ENCODE peak calls at places on chromosomes 11 and 22, in five cellular contexts. N, R, P, L and B are unnamed samples.

GRCh38 chr11:84398017-84398626 is 1112.0 kb upstream of the CCDC90B start:
- DNase-seq in N (no peak), R (no peak), P (no peak), L (no peak), B (no peak)

GRCh38 chr11:119722281-119722794 is 6.7 kb downstream of the NECTIN1 start:
- DNase-seq in N (peak; percentile 96), R (no peak), P (no peak), L (no peak), B (no peak)

GRCh38 chr11:15663778-15664218 is 549.1 kb downstream of the INSC start:
- DNase-seq in N (no peak), R (no peak), P (no peak), L (peak; percentile 79), B (no peak)

GRCh38 chr22:49768961-49769690 is 58.5 kb downstream of the BRD1 start:
- DNase-seq in N (peak; percentile 72), R (no peak), P (peak; percentile 52), L (peak; percentile 93), B (peak; percentile 68)

GRCh38 chr11:43285826-43286225 is 26.0 kb upstream of the API5 start:
- DNase-seq in N (no peak), R (no peak), P (no peak), L (no peak), B (no peak)

GRCh38 chr11:94568200-94568599 is 1.0 kb downstream of the PIWIL4 start:
- DNase-seq in N (no peak), R (no peak), P (no peak), L (no peak), B (no peak)

GRCh38 chr11:70466596-70466995 is 68.3 kb downstream of the CTTN start:
- DNase-seq in N (no peak), R (no peak), P (no peak), L (peak; percentile 45), B (peak; percentile 53)

GRCh38 chr22:37023743-37024338 is 4.3 kb downstream of the MPST start:
- DNase-seq in N (no peak), R (no peak), P (no peak), L (peak; percentile 54), B (no peak)

GRCh38 chr22:19992921-19993355 is 23.7 kb downstream of the ARVCF start:
- DNase-seq in N (peak; percentile 43), R (no peak), P (no peak), L (peak; percentile 54), B (peak; percentile 61)

GRCh38 chr22:37304595-37305343 is 22.5 kb downstream of the CYTH4 start:
- DNase-seq in N (no peak), R (no peak), P (no peak), L (no peak), B (no peak)

GRCh38 chr11:125303186-125303585 is 138.6 kb downstream of the PKNOX2 start:
- DNase-seq in N (no peak), R (no peak), P (no peak), L (no peak), B (no peak)

GRCh38 chr22:31970490-31971444 is 26.4 kb downstream of the YWHAH start:
- DNase-seq in N (peak; percentile 93), R (peak; percentile 85), P (peak; percentile 90), L (peak; percentile 94), B (peak; percentile 96)

GRCh38 chr11:8008212-8008611 is 21.1 kb downstream of the EIF3F start:
- DNase-seq in N (no peak), R (no peak), P (no peak), L (no peak), B (no peak)

GRCh38 chr22:40463017-40463631 is 92.7 kb downstream of the SGSM3 start:
- DNase-seq in N (no peak), R (peak; percentile 57), P (no peak), L (no peak), B (no peak)

GRCh38 chr22:36344106-36344827 is 43.5 kb downstream of the MYH9 start:
- DNase-seq in N (no peak), R (no peak), P (no peak), L (no peak), B (no peak)

GRCh38 chr22:22692707-22693530 is 48.5 kb downstream of the GGTLC2 start:
- DNase-seq in N (peak; percentile 93), R (peak; percentile 43), P (no peak), L (peak; percentile 87), B (no peak)

GRCh38 chr11:40722179-40722795 is 737.2 kb downstream of the LRRC4C start:
- DNase-seq in N (no peak), R (no peak), P (no peak), L (no peak), B (no peak)

GRCh38 chr22:32237021-32237420 is 18.1 kb downstream of the SLC5A4 start:
- DNase-seq in N (no peak), R (no peak), P (no peak), L (no peak), B (no peak)

GRCh38 chr11:105177658-105178057 is 38.1 kb upstream of the CARD18 start:
- DNase-seq in N (no peak), R (no peak), P (no peak), L (no peak), B (no peak)

GRCh38 chr22:29062286-29062949 is 787 bp upstream of the C22orf31 start:
- DNase-seq in N (no peak), R (no peak), P (no peak), L (no peak), B (no peak)

GRCh38 chr11:108838804-108839128 is 173.9 kb downstream of the DDX10 start:
- DNase-seq in N (no peak), R (no peak), P (no peak), L (no peak), B (no peak)

GRCh38 chr11:110565690-110566336 is 136.1 kb downstream of the FDX1 start:
- DNase-seq in N (no peak), R (no peak), P (peak; percentile 53), L (no peak), B (no peak)

GRCh38 chr22:24434472-24435322 is 7.3 kb downstream of the ADORA2A start:
- DNase-seq in N (no peak), R (peak; percentile 82), P (no peak), L (peak; percentile 87), B (no peak)

GRCh38 chr11:208177-208916 is 839 bp downstream of the RIC8A start:
- DNase-seq in N (peak; percentile 91), R (peak; percentile 86), P (peak; percentile 91), L (peak; percentile 94), B (peak; percentile 91)

GRCh38 chr11:11746454-11746853 is 95.3 kb upstream of the USP47 start:
- DNase-seq in N (no peak), R (no peak), P (no peak), L (no peak), B (no peak)

GRCh38 chr11:10005955-10006525 is 288.0 kb downstream of the SBF2 start:
- DNase-seq in N (no peak), R (no peak), P (no peak), L (no peak), B (no peak)

GRCh38 chr11:64850979-64851567 is 6.6 kb upstream of the CDC42BPG start:
- DNase-seq in N (peak; percentile 49), R (peak; percentile 69), P (no peak), L (peak; percentile 80), B (no peak)

GRCh38 chr22:39242389-39242808 is 2.4 kb downstream of the PDGFB start:
- DNase-seq in N (no peak), R (no peak), P (no peak), L (no peak), B (no peak)

GRCh38 chr22:39242809-39243442 is 1.9 kb downstream of the PDGFB start:
- DNase-seq in N (peak; percentile 92), R (peak; percentile 52), P (no peak), L (no peak), B (no peak)

GRCh38 chr22:39241632-39242388 is 3.0 kb downstream of the PDGFB start:
- DNase-seq in N (peak; percentile 79), R (peak; percentile 80), P (no peak), L (no peak), B (no peak)

GRCh38 chr22:39239561-39240423 is 5.0 kb downstream of the PDGFB start:
- DNase-seq in N (peak; percentile 97), R (peak; percentile 20), P (peak; percentile 91), L (peak; percentile 93), B (no peak)

DNA sequence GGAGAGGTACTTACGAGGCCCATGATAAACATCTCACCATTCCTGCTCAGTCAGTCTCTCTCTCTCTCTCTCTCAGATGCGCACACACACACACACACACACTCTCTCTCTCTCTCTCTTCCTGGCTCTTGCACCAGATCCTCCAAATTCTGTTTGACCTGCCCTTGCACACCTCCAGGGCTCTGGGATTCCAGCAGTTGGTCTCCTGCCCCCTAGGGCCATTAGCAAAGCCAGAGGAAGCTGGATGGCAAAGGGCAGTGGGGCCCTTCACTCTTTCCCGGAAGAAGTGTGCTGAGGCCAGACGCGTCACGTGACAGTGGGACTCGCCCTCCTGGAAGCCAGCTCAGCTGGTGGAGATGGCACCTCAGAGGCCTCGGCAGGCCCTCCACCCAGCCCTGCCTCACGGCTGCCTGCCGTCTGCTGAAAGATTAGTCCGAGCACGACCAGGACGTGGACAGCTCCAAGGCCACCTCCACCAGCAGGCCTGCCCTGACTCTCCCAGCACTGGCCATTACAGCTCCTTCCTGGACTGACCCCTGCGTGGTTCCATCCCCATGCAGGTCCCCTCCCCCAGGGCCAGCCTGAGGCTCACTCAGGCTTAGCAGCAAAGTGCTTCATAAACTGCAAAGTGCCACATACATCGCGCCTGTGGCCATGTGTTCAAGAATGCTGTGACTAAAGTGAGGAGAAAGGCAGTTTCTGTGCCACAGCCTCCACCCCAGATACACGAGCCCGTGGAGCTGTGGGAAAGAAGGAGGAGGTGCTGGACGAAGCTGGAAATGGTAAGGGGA is 3.7 kb downstream of the PDGFB start:
- DNase-seq in N (peak; percentile 89), R (peak; percentile 46), P (peak; percentile 73), L (peak; percentile 92), B (no peak)
- H3K4me1 ChIP-seq in N (peaks cover 34% of the 10 kb centered on the region), R (peaks cover 61% of the 10 kb centered on the region), P (peaks cover 86% of the 10 kb centered on the region), L (peaks cover 48% of the 10 kb centered on the region), B (no peaks in the 10 kb centered on the region)

GRCh38 chr11:132125855-132126841 is 755.7 kb downstream of the NTM start:
- DNase-seq in N (no peak), R (no peak), P (no peak), L (no peak), B (no peak)
- H3K4me3 ChIP-seq in N (no peak overlapping the region), R (no peak overlapping the region), P (peak overlapping the region; percentile 41), L (peak overlapping the region; percentile 51), B (no peak overlapping the region)

GRCh38 chr11:134442246-134442645 is 30.2 kb upstream of the B3GAT1 start:
- DNase-seq in N (no peak), R (no peak), P (no peak), L (no peak), B (no peak)
- H3K4me1 ChIP-seq in N (no peaks in the 10 kb centered on the region), R (no peaks in the 10 kb centered on the region), P (no peaks in the 10 kb centered on the region), L (peaks cover 6% of the 10 kb centered on the region), B (no peaks in the 10 kb centered on the region)

DNA sequence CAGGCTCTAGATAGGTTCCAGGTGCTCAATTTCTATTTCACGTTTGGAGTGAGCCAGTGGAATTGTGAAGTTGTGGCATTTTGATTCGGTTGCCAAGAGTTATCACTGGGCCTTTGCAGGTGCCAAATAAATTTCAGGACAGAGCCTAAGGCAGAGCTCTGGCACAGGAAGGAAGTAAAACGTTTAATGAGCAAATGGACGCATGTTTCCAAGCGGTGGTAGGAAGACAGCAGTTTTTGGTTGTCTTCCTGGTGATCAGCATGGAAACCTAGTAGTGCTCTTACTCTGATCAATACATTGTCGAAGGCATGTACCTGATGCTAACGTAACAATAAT is 452 bp downstream of the BIRC3 start:
- DNase-seq in N (no peak), R (no peak), P (no peak), L (no peak), B (no peak)
- H3K4me3 ChIP-seq in N (peak overlapping the region; percentile 24), R (peak overlapping the region; percentile 89), P (peak overlapping the region; percentile 58), L (peak overlapping the region; percentile 85), B (peak overlapping the region; percentile 92)

GRCh38 chr11:66115638-66116410 is 45.8 kb downstream of the PACS1 start:
- DNase-seq in N (no peak), R (peak; percentile 67), P (no peak), L (no peak), B (no peak)
- H3K4me1 ChIP-seq in N (peaks cover 76% of the 10 kb centered on the region), R (peaks cover 96% of the 10 kb centered on the region), P (peaks cover 79% of the 10 kb centered on the region), L (peaks cover 31% of the 10 kb centered on the region), B (peaks cover 8% of the 10 kb centered on the region)

GRCh38 chr22:30287626-30288413 is 1.5 kb downstream of the CASTOR1 start:
- DNase-seq in N (peak; percentile 92), R (peak; percentile 87), P (peak; percentile 90), L (peak; percentile 94), B (peak; percentile 94)
- H3K4me3 ChIP-seq in N (peak overlapping the region; percentile 83), R (peak overlapping the region; percentile 7), P (peak overlapping the region; percentile 96), L (peak overlapping the region; percentile 81), B (no peak overlapping the region)